ENCODE peak calls at places on chromosomes 13 and 19, in six cellular contexts. Z is endothelial cell of umbilical vein, O is iPS DF 6.9, E is PC-9, A is upper lobe of left lung, S is GM12878. N is an unnamed sample.

GRCh38 chr19:17865364-17866311 is 5.9 kb downstream of the RPL18A start:
- DNase-seq in A (no peak), Z (no peak), S (no peak), O (no peak), E (peak; percentile 75), N (no peak)

GRCh38 chr19:53161123-53161522 is 2.3 kb upstream of the ZNF347 start:
- DNase-seq in Z (no peak), S (no peak), O (no peak), E (no peak), A (no peak), N (no peak)

GRCh38 chr19:2231621-2232221 is 4.4 kb downstream of the PLEKHJ1 start:
- DNase-seq in S (no peak), A (peak; percentile 79), Z (no peak), O (no peak), E (no peak), N (no peak)

GRCh38 chr13:32840840-32841713 is 175.1 kb upstream of the KL start:
- DNase-seq in Z (no peak), S (peak; percentile 70), E (no peak), A (no peak), O (no peak), N (no peak)

GRCh38 chr19:19674315-19674714 is 5.7 kb downstream of the ZNF101 start:
- DNase-seq in O (no peak), E (no peak), A (no peak), S (no peak), Z (no peak), N (no peak)

GRCh38 chr13:24627864-24628418 is 52.3 kb upstream of the ATP12A start:
- DNase-seq in S (no peak), O (no peak), A (no peak), Z (no peak), E (no peak), N (no peak)

GRCh38 chr19:54415208-54415900 is at the start of gene TTYH1:
- DNase-seq in E (no peak), O (no peak), Z (no peak), S (no peak), A (peak; percentile 85), N (no peak)

GRCh38 chr19:43425567-43426392 is 11.1 kb downstream of the TEX101 start:
- DNase-seq in A (no peak), S (no peak), E (peak; percentile 58), O (no peak), Z (no peak), N (no peak)

GRCh38 chr13:79869326-79869725 is 388.4 kb downstream of the NDFIP2 start:
- DNase-seq in S (no peak), A (no peak), Z (peak; percentile 84), O (no peak), E (peak; percentile 85), N (no peak)

GRCh38 chr19:41575998-41576397 is at the start of gene CEACAM21:
- DNase-seq in Z (no peak), A (no peak), S (no peak), E (no peak), O (no peak), N (no peak)

GRCh38 chr19:31335716-31336115 is 13.5 kb downstream of the TSHZ3 start:
- DNase-seq in E (no peak), S (no peak), Z (no peak), O (no peak), A (no peak), N (no peak)

GRCh38 chr19:31337007-31337914 is 12.0 kb downstream of the TSHZ3 start:
- DNase-seq in E (no peak), A (no peak), S (no peak), O (no peak), Z (no peak), N (no peak)

GRCh38 chr19:31334101-31334848 is 15.0 kb downstream of the TSHZ3 start:
- DNase-seq in S (no peak), E (no peak), Z (no peak), O (no peak), A (no peak), N (no peak)

GRCh38 chr19:31332096-31332495 is 17.1 kb downstream of the TSHZ3 start:
- DNase-seq in A (no peak), O (no peak), E (no peak), S (no peak), Z (no peak), N (no peak)

GRCh38 chr19:31334849-31335624 is 14.2 kb downstream of the TSHZ3 start:
- DNase-seq in A (no peak), O (no peak), E (no peak), S (no peak), Z (no peak), N (no peak)
- H3K27ac ChIP-seq in A (no peak overlapping the region), O (no peak overlapping the region), E (no peak overlapping the region), S (no peak overlapping the region), Z (no peak overlapping the region), N (no peak overlapping the region)

GRCh38 chr19:47514869-47515588 is at the start of gene NAPA:
- DNase-seq in S (peak; percentile 99), A (peak; percentile 100), Z (peak; percentile 100), O (peak; percentile 99), E (peak; percentile 99), N (peak; percentile 100)

GRCh38 chr19:47511681-47512080 is 3.2 kb downstream of the NAPA start:
- DNase-seq in Z (no peak), O (no peak), E (no peak), A (no peak), S (no peak), N (no peak)

GRCh38 chr19:47512948-47513319 is 1.9 kb downstream of the NAPA start:
- DNase-seq in Z (no peak), E (no peak), S (no peak), A (no peak), O (no peak), N (no peak)

GRCh38 chr19:47512183-47512947 is 2.5 kb downstream of the NAPA start:
- DNase-seq in O (no peak), A (no peak), Z (no peak), S (no peak), E (no peak), N (no peak)

GRCh38 chr19:47514151-47514868 is 553 bp downstream of the NAPA start:
- DNase-seq in Z (no peak), O (no peak), E (no peak), S (no peak), A (peak; percentile 56), N (no peak)
- H3K4me1 ChIP-seq in Z (peaks cover 28% of the 10 kb centered on the region), O (no peaks in the 10 kb centered on the region), E (peaks cover 14% of the 10 kb centered on the region), S (peaks cover 39% of the 10 kb centered on the region), A (peaks cover 51% of the 10 kb centered on the region), N (peaks cover 71% of the 10 kb centered on the region)

GRCh38 chr19:29528350-29528945 is 2.7 kb downstream of the VSTM2B start:
- DNase-seq in Z (peak; percentile 49), O (no peak), A (peak; percentile 92), S (peak; percentile 3), E (no peak), N (peak; percentile 60)

GRCh38 chr19:29531458-29532025 is 5.7 kb downstream of the VSTM2B start:
- DNase-seq in O (no peak), A (no peak), S (no peak), Z (no peak), E (no peak), N (no peak)

GRCh38 chr19:29530549-29531457 is 5.0 kb downstream of the VSTM2B start:
- DNase-seq in A (no peak), Z (no peak), E (no peak), O (no peak), S (no peak), N (peak; percentile 17)

GRCh38 chr19:29528946-29529645 is 3.3 kb downstream of the VSTM2B start:
- DNase-seq in Z (no peak), E (no peak), A (peak; percentile 62), O (no peak), S (no peak), N (no peak)

GRCh38 chr19:29529646-29530548 is 4.1 kb downstream of the VSTM2B start:
- DNase-seq in A (peak; percentile 74), S (no peak), Z (no peak), E (no peak), O (no peak), N (peak; percentile 36)
- H3K36me3 ChIP-seq in A (no peaks in the 10 kb centered on the region), S (no peaks in the 10 kb centered on the region), Z (no peaks in the 10 kb centered on the region), E (no peaks in the 10 kb centered on the region), O (no peaks in the 10 kb centered on the region), N (no peaks in the 10 kb centered on the region)

GRCh38 chr19:7467009-7467989 is 21.5 kb downstream of the PEX11G start:
- DNase-seq in Z (no peak), S (no peak), O (no peak), E (no peak), A (peak; percentile 82), N (no peak)

GRCh38 chr19:7468840-7469239 is 20.0 kb downstream of the PEX11G start:
- DNase-seq in A (no peak), Z (no peak), S (no peak), E (no peak), O (no peak), N (no peak)

GRCh38 chr19:7471696-7472620 is 16.9 kb downstream of the PEX11G start:
- DNase-seq in A (no peak), O (no peak), E (no peak), S (no peak), Z (no peak), N (no peak)

GRCh38 chr19:7469654-7470285 is 19.1 kb downstream of the PEX11G start:
- DNase-seq in Z (no peak), S (no peak), O (no peak), E (no peak), A (no peak), N (no peak)

DNA sequence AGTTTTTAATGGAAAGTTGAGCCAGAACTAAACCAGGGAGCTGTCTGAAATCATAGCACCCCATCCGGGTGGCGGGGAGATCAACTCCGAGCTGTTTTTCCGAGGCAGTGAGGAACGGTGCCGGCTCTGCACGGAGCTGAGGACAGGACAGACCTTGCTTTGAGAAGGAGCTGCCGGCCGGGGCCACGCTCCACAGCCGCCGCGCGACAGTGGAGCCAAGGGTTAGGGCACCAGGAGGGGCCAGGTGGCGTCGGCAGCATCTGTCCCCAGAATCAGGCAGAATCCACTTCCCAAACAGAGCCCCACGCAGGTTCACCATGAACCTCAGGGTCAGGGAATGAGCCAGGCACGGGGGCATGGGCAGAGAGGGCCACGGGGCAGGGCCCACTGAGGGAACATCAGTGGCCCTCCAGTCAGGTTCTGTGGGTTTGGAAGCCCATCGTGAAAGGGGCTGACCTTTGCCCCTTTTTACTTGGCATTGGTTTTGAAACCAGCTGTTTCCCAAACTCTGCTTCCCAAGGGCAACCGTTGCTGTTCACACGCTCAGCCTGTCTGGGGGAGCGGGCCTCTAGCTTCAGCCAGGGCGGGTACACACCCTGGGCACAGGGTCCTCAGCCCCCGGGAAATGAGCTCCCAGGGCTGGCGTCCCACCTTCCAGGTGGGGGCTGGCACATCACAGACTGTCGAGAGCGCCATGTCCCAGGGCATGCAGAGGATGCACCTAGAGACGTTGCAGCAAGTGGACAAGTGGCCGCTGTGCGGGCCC is 18.1 kb downstream of the PEX11G start:
- DNase-seq in E (no peak), A (no peak), Z (no peak), S (no peak), O (no peak), N (no peak)
- H3K27ac ChIP-seq in E (no peak overlapping the region), A (no peak overlapping the region), Z (no peak overlapping the region), S (no peak overlapping the region), O (no peak overlapping the region), N (no peak overlapping the region)

GRCh38 chr13:96575423-96576320 is 418.6 kb downstream of the OXGR1 start:
- DNase-seq in A (no peak), O (no peak), S (no peak), E (no peak), Z (no peak), N (no peak)
- H3K4me1 ChIP-seq in A (no peaks in the 10 kb centered on the region), O (no peaks in the 10 kb centered on the region), S (no peaks in the 10 kb centered on the region), E (no peaks in the 10 kb centered on the region), Z (no peaks in the 10 kb centered on the region), N (no peaks in the 10 kb centered on the region)